ENCODE peak calls at places on chromosomes 3 and 15, in seven cellular contexts. Q, R, H, F, A, Z and W are unnamed samples.
A peak's percentile ranks its signal among the peaks of the same experiment; 100 is the strongest.

GRCh38 chr15:90674476-90674875 is 42.7 kb upstream of the BLM start:
- DNase-seq in Q (no peak), R (no peak), H (peak; percentile 50), F (no peak), A (no peak), Z (no peak), W (no peak)

GRCh38 chr3:177236704-177237103 is 39.4 kb upstream of the TBL1XR1 start:
- DNase-seq in Q (no peak), R (no peak), H (peak; percentile 52), F (no peak), A (peak; percentile 14), Z (no peak), W (no peak)

GRCh38 chr15:25184356-25185155 is 229.8 kb downstream of the SNRPN start:
- DNase-seq in Q (no peak), R (no peak), H (no peak), F (no peak), A (no peak), Z (no peak), W (no peak)

GRCh38 chr15:62066663-62067447 is at the start of gene C2CD4A:
- DNase-seq in Q (peak; percentile 95), R (peak; percentile 67), H (peak; percentile 42), F (peak; percentile 49), A (peak; percentile 55), Z (peak; percentile 61), W (peak; percentile 92)

GRCh38 chr3:36679384-36680200 is 84.8 kb downstream of the DCLK3 start:
- DNase-seq in Q (no peak), R (no peak), H (peak; percentile 95), F (no peak), A (peak; percentile 81), Z (peak; percentile 59), W (no peak)

GRCh38 chr15:34616613-34617012 is 33.2 kb upstream of the GOLGA8B start:
- DNase-seq in Q (no peak), R (no peak), H (peak; percentile 49), F (no peak), A (peak; percentile 37), Z (peak; percentile 36), W (peak; percentile 6)

GRCh38 chr15:78415284-78415683 is 22.7 kb upstream of the IREB2 start:
- DNase-seq in Q (no peak), R (no peak), H (no peak), F (no peak), A (peak; percentile 32), Z (peak; percentile 52), W (peak; percentile 39)

GRCh38 chr15:91885714-91886265 is 32.3 kb downstream of the SLCO3A1 start:
- DNase-seq in Q (no peak), R (no peak), H (no peak), F (no peak), A (no peak), Z (peak; percentile 10), W (peak; percentile 39)

GRCh38 chr15:45393851-45394250 is 15.5 kb upstream of the GATM start:
- DNase-seq in Q (peak; percentile 41), R (no peak), H (no peak), F (no peak), A (peak; percentile 19), Z (peak; percentile 45), W (peak; percentile 73)

GRCh38 chr3:136512391-136512790 is 239.8 kb downstream of the STAG1 start:
- DNase-seq in Q (no peak), R (no peak), H (peak; percentile 68), F (no peak), A (no peak), Z (no peak), W (no peak)

GRCh38 chr3:134666466-134666865 is 15.6 kb upstream of the KY start:
- DNase-seq in Q (no peak), R (no peak), H (peak; percentile 51), F (no peak), A (no peak), Z (peak; percentile 36), W (no peak)

GRCh38 chr3:161475905-161476304 is 20.7 kb upstream of the OTOL1 start:
- DNase-seq in Q (no peak), R (no peak), H (peak; percentile 18), F (no peak), A (peak; percentile 22), Z (peak; percentile 12), W (no peak)

GRCh38 chr15:86863226-86863915 is 783.7 kb downstream of the AGBL1 start:
- DNase-seq in Q (no peak), R (no peak), H (no peak), F (no peak), A (peak; percentile 58), Z (peak; percentile 89), W (peak; percentile 40)

GRCh38 chr3:11567516-11568467 is 75.9 kb downstream of the VGLL4 start:
- DNase-seq in Q (no peak), R (no peak), H (peak; percentile 84), F (no peak), A (peak; percentile 91), Z (peak; percentile 93), W (no peak)

GRCh38 chr15:51310064-51310463 is 28.3 kb downstream of the CYP19A1 start:
- DNase-seq in Q (no peak), R (no peak), H (peak; percentile 20), F (no peak), A (no peak), Z (no peak), W (no peak)

GRCh38 chr3:49026536-49026935 is 2.7 kb downstream of the IMPDH2 start:
- DNase-seq in Q (no peak), R (no peak), H (no peak), F (no peak), A (no peak), Z (no peak), W (no peak)

GRCh38 chr3:171772427-171773056 is 37.7 kb downstream of the PLD1 start:
- DNase-seq in Q (peak; percentile 52), R (no peak), H (peak; percentile 76), F (peak; percentile 29), A (peak; percentile 71), Z (peak; percentile 73), W (peak; percentile 72)

GRCh38 chr3:150365132-150365604 is 42.9 kb upstream of the TSC22D2 start:
- DNase-seq in Q (no peak), R (no peak), H (peak; percentile 84), F (no peak), A (peak; percentile 84), Z (no peak), W (no peak)

GRCh38 chr3:187006884-187007630 is 76.7 kb downstream of the ST6GAL1 start:
- DNase-seq in Q (no peak), R (no peak), H (peak; percentile 52), F (no peak), A (peak; percentile 30), Z (no peak), W (no peak)

GRCh38 chr3:89270201-89270600 is 162.8 kb downstream of the EPHA3 start:
- DNase-seq in Q (no peak), R (no peak), H (no peak), F (no peak), A (no peak), Z (no peak), W (no peak)

GRCh38 chr3:140441006-140441405 is 236.9 kb upstream of the TRIM42 start:
- DNase-seq in Q (no peak), R (no peak), H (peak; percentile 15), F (no peak), A (no peak), Z (peak; percentile 7), W (no peak)

GRCh38 chr3:106176734-106177133 is 307.9 kb upstream of the CBLB start:
- DNase-seq in Q (no peak), R (no peak), H (peak; percentile 23), F (no peak), A (peak; percentile 53), Z (no peak), W (no peak)

GRCh38 chr3:89375451-89375850 is 268.0 kb downstream of the EPHA3 start:
- DNase-seq in Q (no peak), R (no peak), H (no peak), F (no peak), A (no peak), Z (no peak), W (no peak)

GRCh38 chr3:69313251-69313650 is 72.6 kb downstream of the FRMD4B start:
- DNase-seq in Q (no peak), R (no peak), H (no peak), F (no peak), A (no peak), Z (no peak), W (no peak)

GRCh38 chr15:74406992-74407705 is 26.6 kb downstream of the SEMA7A start:
- DNase-seq in Q (no peak), R (no peak), H (peak; percentile 93), F (peak; percentile 56), A (peak; percentile 78), Z (peak; percentile 88), W (peak; percentile 70)

DNA sequence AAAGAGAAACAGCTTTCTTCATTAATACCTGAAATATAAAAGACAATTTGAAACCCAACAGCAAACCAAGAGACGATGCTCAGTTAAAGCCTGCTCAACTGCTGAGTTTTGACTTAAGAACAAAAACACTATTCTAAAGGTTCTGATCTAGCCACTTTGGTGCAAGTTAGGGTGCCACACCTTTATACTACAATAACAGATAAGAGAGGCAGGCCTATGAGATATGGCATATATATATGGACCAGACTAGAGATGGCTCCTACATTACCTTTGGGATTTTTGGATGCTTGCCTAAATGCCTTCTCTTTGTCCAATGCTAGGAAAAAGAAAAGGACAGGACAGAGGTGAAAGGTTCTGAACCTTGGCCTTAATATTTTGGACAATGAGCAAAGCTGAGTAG is 68.6 kb downstream of the INO80 start:
- DNase-seq in Q (no peak), R (no peak), H (no peak), F (no peak), A (no peak), Z (no peak), W (no peak)
- H3K4ac ChIP-seq in Q (no peak overlapping the region), R (no peak overlapping the region), H (no peak overlapping the region), F (no peak overlapping the region), A (no peak overlapping the region), Z (no peak overlapping the region), W (no peak overlapping the region)

GRCh38 chr15:39154776-39155175 is 426.1 kb upstream of the THBS1 start:
- DNase-seq in Q (no peak), R (no peak), H (no peak), F (no peak), A (no peak), Z (no peak), W (no peak)

GRCh38 chr15:39153058-39153457 is 427.8 kb upstream of the THBS1 start:
- DNase-seq in Q (no peak), R (no peak), H (no peak), F (no peak), A (no peak), Z (no peak), W (no peak)

GRCh38 chr15:39151545-39151944 is 429.3 kb upstream of the THBS1 start:
- DNase-seq in Q (no peak), R (no peak), H (no peak), F (no peak), A (no peak), Z (no peak), W (no peak)

GRCh38 chr15:39154136-39154770 is 426.6 kb upstream of the THBS1 start:
- DNase-seq in Q (no peak), R (no peak), H (no peak), F (no peak), A (no peak), Z (peak; percentile 15), W (no peak)

GRCh38 chr15:39153718-39154117 is 427.2 kb upstream of the THBS1 start:
- DNase-seq in Q (no peak), R (no peak), H (peak; percentile 15), F (no peak), A (peak; percentile 69), Z (peak; percentile 55), W (no peak)
- H3K4ac ChIP-seq in Q (no peak overlapping the region), R (no peak overlapping the region), H (peak overlapping the region; percentile 11), F (no peak overlapping the region), A (no peak overlapping the region), Z (no peak overlapping the region), W (no peak overlapping the region)

GRCh38 chr3:113690482-113690881 is 6.0 kb downstream of the USF3 start:
- DNase-seq in Q (no peak), R (no peak), H (no peak), F (no peak), A (no peak), Z (no peak), W (no peak)
- H3K4ac ChIP-seq in Q (no peak overlapping the region), R (no peak overlapping the region), H (no peak overlapping the region), F (no peak overlapping the region), A (no peak overlapping the region), Z (no peak overlapping the region), W (no peak overlapping the region)

GRCh38 chr3:9402410-9403228 is 5.2 kb downstream of the SETD5 start:
- DNase-seq in Q (peak; percentile 77), R (peak; percentile 59), H (peak; percentile 52), F (peak; percentile 80), A (peak; percentile 82), Z (peak; percentile 13), W (peak; percentile 95)
- H3K4ac ChIP-seq in Q (no peak overlapping the region), R (no peak overlapping the region), H (no peak overlapping the region), F (no peak overlapping the region), A (no peak overlapping the region), Z (peak overlapping the region; percentile 86), W (no peak overlapping the region)